ENCODE peak calls at places on chromosome 20, in eight cellular contexts. One of them, this sample, is unnamed.

GRCh38 chr20:51400051-51400926 is 142.2 kb downstream of the NFATC2 start:
- DNase-seq in activated CD8-positive, alpha-beta memory T cell treated with anti-CD3 and anti-CD28 coated beads, Interleukin-2, amount 10 ng/mL, durations not matched to agents 7 days and 5 days: peak; percentile 91
- DNase-seq in germinal center: peak; percentile 88
- DNase-seq in IMR-90: no peak
- DNase-seq in posterior cingulate gyrus: no peak
- DNase-seq in GM10248: peak; percentile 87
- DNase-seq in RWPE1: no peak
- DNase-seq in A549: no peak
- DNase-seq in this sample: no peak

GRCh38 chr20:5718896-5719595 is 31.2 kb upstream of the SHLD1 start:
- DNase-seq in activated CD8-positive, alpha-beta memory T cell treated with anti-CD3 and anti-CD28 coated beads, Interleukin-2, amount 10 ng/mL, durations not matched to agents 7 days and 5 days: no peak
- DNase-seq in GM10248: no peak
- DNase-seq in RWPE1: no peak
- DNase-seq in posterior cingulate gyrus: no peak
- DNase-seq in germinal center: no peak
- DNase-seq in A549: no peak
- DNase-seq in IMR-90: no peak
- DNase-seq in this sample: no peak

GRCh38 chr20:16407251-16408067 is 165.8 kb downstream of the KIF16B start:
- DNase-seq in activated CD8-positive, alpha-beta memory T cell treated with anti-CD3 and anti-CD28 coated beads, Interleukin-2, amount 10 ng/mL, durations not matched to agents 7 days and 5 days: no peak
- DNase-seq in GM10248: no peak
- DNase-seq in posterior cingulate gyrus: no peak
- DNase-seq in germinal center: no peak
- DNase-seq in IMR-90: peak; percentile 11
- DNase-seq in RWPE1: no peak
- DNase-seq in A549: peak; percentile 36
- DNase-seq in this sample: no peak

GRCh38 chr20:49866051-49866450 is 49.3 kb downstream of the SPATA2 start:
- DNase-seq in A549: no peak
- DNase-seq in GM10248: no peak
- DNase-seq in germinal center: no peak
- DNase-seq in posterior cingulate gyrus: no peak
- DNase-seq in RWPE1: no peak
- DNase-seq in activated CD8-positive, alpha-beta memory T cell treated with anti-CD3 and anti-CD28 coated beads, Interleukin-2, amount 10 ng/mL, durations not matched to agents 7 days and 5 days: no peak
- DNase-seq in IMR-90: peak; percentile 75
- DNase-seq in this sample: no peak

GRCh38 chr20:34705383-34706021 is 1.4 kb downstream of the TP53INP2 start:
- DNase-seq in activated CD8-positive, alpha-beta memory T cell treated with anti-CD3 and anti-CD28 coated beads, Interleukin-2, amount 10 ng/mL, durations not matched to agents 7 days and 5 days: no peak
- DNase-seq in GM10248: no peak
- DNase-seq in IMR-90: peak; percentile 23
- DNase-seq in A549: peak; percentile 65
- DNase-seq in RWPE1: peak; percentile 90
- DNase-seq in posterior cingulate gyrus: no peak
- DNase-seq in germinal center: no peak
- DNase-seq in this sample: no peak

GRCh38 chr20:50274570-50275430 is 84.2 kb downstream of the CEBPB start:
- DNase-seq in posterior cingulate gyrus: peak; percentile 48
- DNase-seq in GM10248: no peak
- DNase-seq in RWPE1: no peak
- DNase-seq in A549: no peak
- DNase-seq in activated CD8-positive, alpha-beta memory T cell treated with anti-CD3 and anti-CD28 coated beads, Interleukin-2, amount 10 ng/mL, durations not matched to agents 7 days and 5 days: no peak
- DNase-seq in IMR-90: no peak
- DNase-seq in germinal center: no peak
- DNase-seq in this sample: no peak

GRCh38 chr20:24696396-24696795 is 227.0 kb downstream of the SYNDIG1 start:
- DNase-seq in activated CD8-positive, alpha-beta memory T cell treated with anti-CD3 and anti-CD28 coated beads, Interleukin-2, amount 10 ng/mL, durations not matched to agents 7 days and 5 days: peak; percentile 26
- DNase-seq in posterior cingulate gyrus: no peak
- DNase-seq in germinal center: no peak
- DNase-seq in GM10248: no peak
- DNase-seq in A549: no peak
- DNase-seq in IMR-90: no peak
- DNase-seq in RWPE1: no peak
- DNase-seq in this sample: no peak

GRCh38 chr20:59028812-59029211 is 3.3 kb downstream of the ATP5F1E start:
- DNase-seq in posterior cingulate gyrus: no peak
- DNase-seq in activated CD8-positive, alpha-beta memory T cell treated with anti-CD3 and anti-CD28 coated beads, Interleukin-2, amount 10 ng/mL, durations not matched to agents 7 days and 5 days: no peak
- DNase-seq in germinal center: no peak
- DNase-seq in IMR-90: peak; percentile 25
- DNase-seq in GM10248: no peak
- DNase-seq in RWPE1: no peak
- DNase-seq in A549: no peak
- DNase-seq in this sample: no peak

GRCh38 chr20:38673731-38674177 is 50.5 kb upstream of the SLC32A1 start:
- DNase-seq in A549: no peak
- DNase-seq in posterior cingulate gyrus: no peak
- DNase-seq in GM10248: no peak
- DNase-seq in IMR-90: no peak
- DNase-seq in activated CD8-positive, alpha-beta memory T cell treated with anti-CD3 and anti-CD28 coated beads, Interleukin-2, amount 10 ng/mL, durations not matched to agents 7 days and 5 days: no peak
- DNase-seq in germinal center: peak; percentile 24
- DNase-seq in RWPE1: no peak
- DNase-seq in this sample: peak; percentile 49

GRCh38 chr20:57346477-57346876 is 4.6 kb upstream of the RAE1 start:
- DNase-seq in GM10248: peak; percentile 45
- DNase-seq in activated CD8-positive, alpha-beta memory T cell treated with anti-CD3 and anti-CD28 coated beads, Interleukin-2, amount 10 ng/mL, durations not matched to agents 7 days and 5 days: peak; percentile 81
- DNase-seq in germinal center: peak; percentile 41
- DNase-seq in A549: peak; percentile 69
- DNase-seq in IMR-90: peak; percentile 70
- DNase-seq in posterior cingulate gyrus: peak; percentile 88
- DNase-seq in RWPE1: peak; percentile 64
- DNase-seq in this sample: peak; percentile 86

GRCh38 chr20:2237059-2237458 is 58.7 kb upstream of the TGM3 start:
- DNase-seq in RWPE1: peak; percentile 89
- DNase-seq in A549: no peak
- DNase-seq in germinal center: no peak
- DNase-seq in GM10248: no peak
- DNase-seq in IMR-90: peak; percentile 95
- DNase-seq in posterior cingulate gyrus: no peak
- DNase-seq in activated CD8-positive, alpha-beta memory T cell treated with anti-CD3 and anti-CD28 coated beads, Interleukin-2, amount 10 ng/mL, durations not matched to agents 7 days and 5 days: no peak
- DNase-seq in this sample: peak; percentile 31

GRCh38 chr20:38170914-38171300 is 5.8 kb upstream of the TGM2 start:
- DNase-seq in activated CD8-positive, alpha-beta memory T cell treated with anti-CD3 and anti-CD28 coated beads, Interleukin-2, amount 10 ng/mL, durations not matched to agents 7 days and 5 days: no peak
- DNase-seq in IMR-90: no peak
- DNase-seq in germinal center: no peak
- DNase-seq in A549: no peak
- DNase-seq in posterior cingulate gyrus: no peak
- DNase-seq in GM10248: no peak
- DNase-seq in RWPE1: no peak
- DNase-seq in this sample: no peak

GRCh38 chr20:10642859-10643559 is 30.8 kb downstream of the JAG1 start:
- DNase-seq in A549: no peak
- DNase-seq in GM10248: no peak
- DNase-seq in posterior cingulate gyrus: no peak
- DNase-seq in RWPE1: no peak
- DNase-seq in activated CD8-positive, alpha-beta memory T cell treated with anti-CD3 and anti-CD28 coated beads, Interleukin-2, amount 10 ng/mL, durations not matched to agents 7 days and 5 days: no peak
- DNase-seq in germinal center: no peak
- DNase-seq in IMR-90: no peak
- DNase-seq in this sample: no peak

GRCh38 chr20:34475979-34476736 is 40.1 kb upstream of the DYNLRB1 start:
- DNase-seq in RWPE1: no peak
- DNase-seq in IMR-90: peak; percentile 21
- DNase-seq in posterior cingulate gyrus: peak; percentile 52
- DNase-seq in germinal center: peak; percentile 51
- DNase-seq in A549: peak; percentile 51
- DNase-seq in activated CD8-positive, alpha-beta memory T cell treated with anti-CD3 and anti-CD28 coated beads, Interleukin-2, amount 10 ng/mL, durations not matched to agents 7 days and 5 days: no peak
- DNase-seq in GM10248: peak; percentile 64
- DNase-seq in this sample: peak; percentile 8

GRCh38 chr20:3686867-3687321 is 5.1 kb upstream of the ADAM33 start:
- DNase-seq in A549: no peak
- DNase-seq in RWPE1: peak; percentile 63
- DNase-seq in GM10248: no peak
- DNase-seq in IMR-90: peak; percentile 94
- DNase-seq in germinal center: no peak
- DNase-seq in activated CD8-positive, alpha-beta memory T cell treated with anti-CD3 and anti-CD28 coated beads, Interleukin-2, amount 10 ng/mL, durations not matched to agents 7 days and 5 days: no peak
- DNase-seq in posterior cingulate gyrus: peak; percentile 29
- DNase-seq in this sample: no peak

GRCh38 chr20:35226126-35226774 is at the start of gene MMP24:
- DNase-seq in GM10248: no peak
- DNase-seq in RWPE1: no peak
- DNase-seq in activated CD8-positive, alpha-beta memory T cell treated with anti-CD3 and anti-CD28 coated beads, Interleukin-2, amount 10 ng/mL, durations not matched to agents 7 days and 5 days: no peak
- DNase-seq in A549: no peak
- DNase-seq in germinal center: no peak
- DNase-seq in posterior cingulate gyrus: no peak
- DNase-seq in IMR-90: no peak
- DNase-seq in this sample: peak; percentile 43

This sample was measured in neural progenitor cell.